ENCODE peak calls at places on chromosomes 6 and 20, in eight cellular contexts. T, P, V, E, Z, J, A and I are unnamed samples.

GRCh38 chr6:127900935-127901334 is at the start of gene THEMIS:
- DNase-seq in A (no peak), E (peak), V (no peak), J (no peak), T (no peak), P (no peak), Z (no peak), I (no peak)

GRCh38 chr20:49418832-49419231 is 63.6 kb downstream of the KCNB1 start:
- DNase-seq in J (no peak), V (no peak), A (no peak), E (no peak), P (no peak), T (no peak), Z (no peak), I (no peak)

GRCh38 chr6:36032245-36032644 is 4.6 kb downstream of the MAPK14 start:
- DNase-seq in A (no peak), V (no peak), E (no peak), J (no peak), P (no peak), T (no peak), Z (no peak), I (no peak)

GRCh38 chr20:49482173-49482572 is 295 bp downstream of the KCNB1 start:
- DNase-seq in V (no peak), P (no peak), J (no peak), E (no peak), A (no peak), Z (no peak), T (no peak), I (no peak)

GRCh38 chr20:34998331-34998950 is 42.8 kb downstream of the MYH7B start:
- DNase-seq in E (no peak), J (no peak), A (no peak), Z (no peak), T (no peak), P (no peak), V (no peak), I (no peak)

GRCh38 chr6:4134841-4135664 is at the start of gene ECI2:
- DNase-seq in E (no peak), V (peak), P (peak), Z (no peak), A (peak), T (no peak), J (peak), I (peak)

GRCh38 chr20:19828233-19828632 is 70.2 kb downstream of the RIN2 start:
- DNase-seq in A (peak), E (peak), T (no peak), Z (no peak), V (no peak), P (no peak), J (peak), I (no peak)

GRCh38 chr6:11428895-11429294 is 108.7 kb upstream of the TMEM170B start:
- DNase-seq in E (no peak), V (no peak), Z (no peak), J (peak), T (no peak), P (no peak), A (peak), I (no peak)

GRCh38 chr20:4138056-4138455 is 122.7 kb upstream of the RNF24 start:
- DNase-seq in A (peak), P (no peak), T (no peak), V (no peak), J (peak), Z (no peak), E (no peak), I (no peak)

GRCh38 chr6:45946887-45947286 is 68.8 kb downstream of the CLIC5 start:
- DNase-seq in P (no peak), J (no peak), A (peak), T (no peak), V (no peak), E (no peak), Z (no peak), I (no peak)

GRCh38 chr6:34243901-34244884 is 4.6 kb downstream of the SMIM29 start:
- DNase-seq in P (no peak), A (peak), Z (peak), J (peak), E (no peak), V (no peak), T (no peak), I (peak)

GRCh38 chr20:56981301-56981700 is 285.1 kb downstream of the BMP7 start:
- DNase-seq in J (no peak), Z (no peak), V (no peak), T (no peak), P (no peak), E (no peak), A (no peak), I (no peak)

GRCh38 chr6:139449611-139450000 is 75.2 kb upstream of the CITED2 start:
- DNase-seq in J (peak), V (no peak), P (no peak), T (no peak), Z (no peak), E (no peak), A (peak), I (no peak)

GRCh38 chr6:90103056-90103793 is 193.4 kb downstream of the BACH2 start:
- DNase-seq in P (no peak), V (no peak), E (peak), J (no peak), A (peak), T (no peak), Z (no peak), I (no peak)

GRCh38 chr6:42166444-42167141 is 6.6 kb upstream of the GUCA1A start:
- DNase-seq in V (peak), A (peak), J (peak), P (peak), T (peak), E (peak), Z (peak), I (no peak)

GRCh38 chr6:101397199-101397598 is 3.7 kb downstream of the GRIK2 start:
- DNase-seq in A (peak), J (peak), Z (no peak), P (no peak), E (no peak), T (no peak), V (no peak), I (no peak)

GRCh38 chr6:28589234-28589951 is 63.7 kb downstream of the GPX5 start:
- DNase-seq in Z (no peak), T (peak), A (peak), J (peak), E (peak), P (no peak), V (peak), I (no peak)

GRCh38 chr6:38077488-38078015 is 258.0 kb downstream of the ZFAND3 start:
- DNase-seq in J (no peak), V (no peak), Z (no peak), T (no peak), E (no peak), A (peak), P (no peak), I (no peak)

GRCh38 chr6:32196682-32197616 is 4.5 kb upstream of the GPSM3 start:
- DNase-seq in Z (no peak), V (peak), E (no peak), P (peak), T (no peak), A (peak), J (no peak), I (no peak)

GRCh38 chr6:786946-787763 is 94.2 kb upstream of the EXOC2 start:
- DNase-seq in E (peak), J (no peak), Z (no peak), T (no peak), V (no peak), P (no peak), A (no peak), I (no peak)

GRCh38 chr6:129719692-129720091 is 9.7 kb upstream of the ARHGAP18 start:
- DNase-seq in Z (no peak), E (no peak), A (no peak), V (no peak), P (no peak), T (no peak), J (no peak), I (no peak)